ENCODE peak calls at places on chromosomes 4 and X, in ten cellular contexts. U is ACHN, R is KG1, D is choroid plexus epithelial cell, E is SW 1271, B is NCI-H2029, Y is NCI-H1694 treated with DMSO at 0.1 percent for 48 hours, J is mammary epithelial cell, T is MG63, A is GM03348. L is an unnamed sample.

GRCh38 chr4:76226418-76226817 is 12.8 kb upstream of the SCARB2 start:
- DNase-seq in U (no peak), R (no peak), D (no peak), E (no peak), B (no peak), Y (no peak), J (no peak), T (no peak), A (no peak), L (no peak)

GRCh38 chr4:100289530-100289888 is 99.2 kb upstream of the DDIT4L start:
- DNase-seq in U (peak), R (no peak), D (peak), E (peak), B (no peak), Y (no peak), J (peak), T (no peak), A (peak), L (no peak)

GRCh38 chrX:71366674-71367256 is 608 bp downstream of the TAF1 start:
- DNase-seq in U (peak), R (no peak), D (peak), E (no peak), B (no peak), Y (no peak), J (peak), T (peak), A (peak), L (peak)

GRCh38 chrX:10620121-10620699 is at the start of gene MID1:
- DNase-seq in U (peak), R (no peak), D (peak), E (no peak), B (no peak), Y (peak), J (peak), T (peak), A (peak), L (peak)

GRCh38 chr4:176031927-176032326 is 33.7 kb upstream of the WDR17 start:
- DNase-seq in U (no peak), R (no peak), D (no peak), E (no peak), B (no peak), Y (no peak), J (peak), T (no peak), A (no peak), L (no peak)

GRCh38 chr4:147388016-147388415 is 92.9 kb upstream of the EDNRA start:
- DNase-seq in U (no peak), R (no peak), D (peak), E (no peak), B (no peak), Y (no peak), J (peak), T (no peak), A (no peak), L (no peak)

GRCh38 chrX:46649421-46650260 is 76.1 kb downstream of the CHST7 start:
- DNase-seq in U (no peak), R (peak), D (peak), E (no peak), B (no peak), Y (peak), J (no peak), T (no peak), A (no peak), L (peak)

GRCh38 chr4:125390727-125391126 is 76.0 kb downstream of the FAT4 start:
- DNase-seq in U (no peak), R (no peak), D (no peak), E (no peak), B (no peak), Y (no peak), J (no peak), T (no peak), A (no peak), L (no peak)

GRCh38 chr4:113026556-113026955 is 22.9 kb upstream of the ANK2 start:
- DNase-seq in U (peak), R (no peak), D (peak), E (no peak), B (no peak), Y (no peak), J (peak), T (no peak), A (peak), L (peak)

GRCh38 chr4:175412744-175413143 is 399.3 kb downstream of the GPM6A start:
- DNase-seq in U (no peak), R (no peak), D (peak), E (no peak), B (no peak), Y (no peak), J (peak), T (peak), A (peak), L (peak)

GRCh38 chr4:70657326-70657725 is 9.0 kb downstream of the JCHAIN start:
- DNase-seq in U (no peak), R (no peak), D (no peak), E (no peak), B (no peak), Y (no peak), J (no peak), T (no peak), A (no peak), L (no peak)

GRCh38 chrX:80285131-80285773 is 135.0 kb upstream of the TENT5D start:
- DNase-seq in U (peak), R (no peak), D (no peak), E (no peak), B (no peak), Y (no peak), J (peak), T (no peak), A (peak), L (peak)

GRCh38 chrX:3663576-3664290 is 49.7 kb downstream of the PRKX start:
- DNase-seq in U (no peak), R (no peak), D (no peak), E (no peak), B (no peak), Y (no peak), J (no peak), T (no peak), A (no peak), L (no peak)

GRCh38 chrX:24805201-24805600 is 111.5 kb downstream of the POLA1 start:
- DNase-seq in U (no peak), R (no peak), D (no peak), E (no peak), B (no peak), Y (no peak), J (no peak), T (no peak), A (no peak), L (no peak)

GRCh38 chr4:87805971-87806370 is 6.6 kb downstream of the IBSP start:
- DNase-seq in U (no peak), R (no peak), D (peak), E (no peak), B (no peak), Y (no peak), J (no peak), T (no peak), A (peak), L (no peak)

GRCh38 chr4:173057442-173057841 is 111.2 kb upstream of the GALNT7 start:
- DNase-seq in U (no peak), R (no peak), D (no peak), E (no peak), B (peak), Y (no peak), J (no peak), T (peak), A (no peak), L (no peak)

GRCh38 chrX:53383376-53384087 is 38.9 kb downstream of the SMC1A start:
- DNase-seq in U (no peak), R (no peak), D (peak), E (no peak), B (no peak), Y (peak), J (no peak), T (no peak), A (no peak), L (no peak)

GRCh38 chrX:141467442-141467841 is 117.1 kb downstream of the SPANXA1 start:
- DNase-seq in U (no peak), R (no peak), D (peak), E (no peak), B (no peak), Y (no peak), J (no peak), T (no peak), A (no peak), L (no peak)

GRCh38 chr4:56410247-56410646 is 23.0 kb upstream of the AASDH start:
- DNase-seq in U (peak), R (no peak), D (peak), E (peak), B (peak), Y (peak), J (peak), T (peak), A (peak), L (peak)

GRCh38 chr4:10576236-10576635 is 108.3 kb downstream of the CLNK start:
- DNase-seq in U (no peak), R (no peak), D (no peak), E (no peak), B (no peak), Y (no peak), J (no peak), T (no peak), A (no peak), L (no peak)

GRCh38 chrX:2848806-2849420 is 20.2 kb downstream of the GYG2 start:
- DNase-seq in U (peak), R (no peak), D (peak), E (no peak), B (no peak), Y (no peak), J (peak), T (peak), A (peak), L (peak)

GRCh38 chrX:65697915-65698796 is 30.7 kb downstream of the MSN start:
- DNase-seq in U (no peak), R (peak), D (peak), E (no peak), B (no peak), Y (no peak), J (no peak), T (no peak), A (no peak), L (peak)

GRCh38 chr4:10582059-10582686 is 102.4 kb downstream of the CLNK start:
- DNase-seq in U (peak), R (no peak), D (peak), E (no peak), B (peak), Y (peak), J (peak), T (peak), A (peak), L (peak)

GRCh38 chrX:20421275-20421674 is 154.6 kb upstream of the RPS6KA3 start:
- DNase-seq in U (no peak), R (no peak), D (peak), E (no peak), B (no peak), Y (no peak), J (no peak), T (no peak), A (no peak), L (no peak)

GRCh38 chrX:32987139-32987538 is 224.2 kb downstream of the DMD start:
- DNase-seq in U (no peak), R (no peak), D (no peak), E (no peak), B (no peak), Y (no peak), J (no peak), T (no peak), A (no peak), L (no peak)

GRCh38 chr4:153794001-153794400 is 5.1 kb upstream of the SFRP2 start:
- DNase-seq in U (no peak), R (no peak), D (no peak), E (no peak), B (no peak), Y (no peak), J (no peak), T (no peak), A (no peak), L (no peak)

GRCh38 chr4:35151816-35152572 is 1092.3 kb downstream of the ARAP2 start:
- DNase-seq in U (peak), R (no peak), D (no peak), E (no peak), B (peak), Y (no peak), J (no peak), T (no peak), A (peak), L (no peak)

GRCh38 chr4:106809083-106809482 is 227.0 kb downstream of the DKK2 start:
- DNase-seq in U (peak), R (no peak), D (peak), E (no peak), B (no peak), Y (no peak), J (peak), T (peak), A (peak), L (no peak)

GRCh38 chrX:27619975-27620374 is 29.8 kb downstream of the DCAF8L2 start:
- DNase-seq in U (peak), R (no peak), D (peak), E (no peak), B (no peak), Y (peak), J (peak), T (no peak), A (no peak), L (no peak)

L was measured in Daoy.